ENCODE peak calls at places on chromosomes 11 and 22, in nine cellular contexts. One of them, this sample, is unnamed.

GRCh38 chr11:45919806-45920530 is 2.3 kb upstream of the PEX16 start:
- DNase-seq in fibroblast of pulmonary artery: no peak
- DNase-seq in colonic mucosa: no peak
- DNase-seq in Peyer's patch: no peak
- DNase-seq in NCI-H1417: no peak
- DNase-seq in ACHN: no peak
- DNase-seq in GM04503: no peak
- DNase-seq in naive B cell: no peak
- DNase-seq in effector memory CD4-positive, alpha-beta T cell: no peak
- DNase-seq in this sample: no peak

GRCh38 chr11:72522186-72522585 is 87.9 kb upstream of the CLPB start:
- DNase-seq in ACHN: no peak
- DNase-seq in colonic mucosa: no peak
- DNase-seq in GM04503: no peak
- DNase-seq in fibroblast of pulmonary artery: no peak
- DNase-seq in effector memory CD4-positive, alpha-beta T cell: no peak
- DNase-seq in naive B cell: no peak
- DNase-seq in NCI-H1417: no peak
- DNase-seq in Peyer's patch: no peak
- DNase-seq in this sample: no peak

GRCh38 chr11:65293909-65294381 is 20.7 kb upstream of the CDC42EP2 start:
- DNase-seq in naive B cell: no peak
- DNase-seq in ACHN: no peak
- DNase-seq in Peyer's patch: no peak
- DNase-seq in fibroblast of pulmonary artery: peak; percentile 30
- DNase-seq in colonic mucosa: no peak
- DNase-seq in GM04503: no peak
- DNase-seq in NCI-H1417: no peak
- DNase-seq in effector memory CD4-positive, alpha-beta T cell: no peak
- DNase-seq in this sample: no peak

GRCh38 chr11:861105-861479 is 18.4 kb downstream of the TSPAN4 start:
- DNase-seq in effector memory CD4-positive, alpha-beta T cell: no peak
- DNase-seq in naive B cell: no peak
- DNase-seq in Peyer's patch: no peak
- DNase-seq in ACHN: no peak
- DNase-seq in colonic mucosa: no peak
- DNase-seq in fibroblast of pulmonary artery: no peak
- DNase-seq in GM04503: no peak
- DNase-seq in NCI-H1417: peak; percentile 77
- DNase-seq in this sample: no peak

GRCh38 chr22:22738959-22739585 is 94.7 kb downstream of the GGTLC2 start:
- DNase-seq in NCI-H1417: no peak
- DNase-seq in Peyer's patch: no peak
- DNase-seq in naive B cell: no peak
- DNase-seq in fibroblast of pulmonary artery: no peak
- DNase-seq in colonic mucosa: no peak
- DNase-seq in GM04503: no peak
- DNase-seq in ACHN: no peak
- DNase-seq in effector memory CD4-positive, alpha-beta T cell: no peak
- DNase-seq in this sample: no peak

GRCh38 chr11:68684385-68685356 is at the start of gene GAL:
- DNase-seq in colonic mucosa: no peak
- DNase-seq in NCI-H1417: peak; percentile 59
- DNase-seq in ACHN: peak; percentile 26
- DNase-seq in effector memory CD4-positive, alpha-beta T cell: no peak
- DNase-seq in fibroblast of pulmonary artery: no peak
- DNase-seq in Peyer's patch: no peak
- DNase-seq in GM04503: no peak
- DNase-seq in naive B cell: no peak
- DNase-seq in this sample: no peak

GRCh38 chr22:22776121-22776520 is 111.5 kb upstream of the IGLL5 start:
- DNase-seq in GM04503: no peak
- DNase-seq in fibroblast of pulmonary artery: no peak
- DNase-seq in Peyer's patch: no peak
- DNase-seq in colonic mucosa: no peak
- DNase-seq in effector memory CD4-positive, alpha-beta T cell: no peak
- DNase-seq in naive B cell: no peak
- DNase-seq in ACHN: no peak
- DNase-seq in NCI-H1417: no peak
- DNase-seq in this sample: no peak

GRCh38 chr22:40190501-40190900 is 12.8 kb downstream of the TNRC6B start:
- DNase-seq in fibroblast of pulmonary artery: no peak
- DNase-seq in colonic mucosa: no peak
- DNase-seq in GM04503: no peak
- DNase-seq in NCI-H1417: no peak
- DNase-seq in effector memory CD4-positive, alpha-beta T cell: no peak
- DNase-seq in Peyer's patch: no peak
- DNase-seq in ACHN: no peak
- DNase-seq in naive B cell: no peak
- DNase-seq in this sample: no peak

GRCh38 chr11:43639224-43639623 is 41.3 kb upstream of the HSD17B12 start:
- DNase-seq in fibroblast of pulmonary artery: no peak
- DNase-seq in Peyer's patch: no peak
- DNase-seq in GM04503: no peak
- DNase-seq in colonic mucosa: no peak
- DNase-seq in effector memory CD4-positive, alpha-beta T cell: no peak
- DNase-seq in ACHN: no peak
- DNase-seq in NCI-H1417: no peak
- DNase-seq in naive B cell: no peak
- DNase-seq in this sample: no peak

This sample was measured in KG1.